ENCODE peak calls at places on chromosomes 1 and 21, in eight cellular contexts. One of them, this sample, is unnamed.

GRCh38 chr1:206828765-206829164 is 36.7 kb upstream of the IL20 start:
- DNase-seq in mammary epithelial cell: no peak
- DNase-seq in adrenal gland: no peak
- DNase-seq in colonic mucosa: no peak
- DNase-seq in breast epithelium: no peak
- DNase-seq in AG04450: no peak
- DNase-seq in left lung: no peak
- DNase-seq in A673: no peak
- DNase-seq in this sample: no peak

GRCh38 chr1:43388021-43388575 is 1.5 kb downstream of the MED8 start:
- DNase-seq in A673: no peak
- DNase-seq in AG04450: no peak
- DNase-seq in adrenal gland: no peak
- DNase-seq in left lung: no peak
- DNase-seq in breast epithelium: no peak
- DNase-seq in mammary epithelial cell: peak
- DNase-seq in colonic mucosa: no peak
- DNase-seq in this sample: no peak

GRCh38 chr1:66985835-66986234 is 61.0 kb downstream of the MIER1 start:
- DNase-seq in adrenal gland: no peak
- DNase-seq in A673: no peak
- DNase-seq in colonic mucosa: no peak
- DNase-seq in breast epithelium: no peak
- DNase-seq in left lung: no peak
- DNase-seq in mammary epithelial cell: no peak
- DNase-seq in AG04450: no peak
- DNase-seq in this sample: no peak

GRCh38 chr1:243416510-243416909 is 160.7 kb downstream of the SDCCAG8 start:
- DNase-seq in adrenal gland: no peak
- DNase-seq in colonic mucosa: no peak
- DNase-seq in AG04450: no peak
- DNase-seq in left lung: no peak
- DNase-seq in breast epithelium: no peak
- DNase-seq in A673: no peak
- DNase-seq in mammary epithelial cell: no peak
- DNase-seq in this sample: no peak

GRCh38 chr21:45461369-45461750 is 56.4 kb downstream of the COL18A1 start:
- DNase-seq in colonic mucosa: no peak
- DNase-seq in breast epithelium: no peak
- DNase-seq in AG04450: no peak
- DNase-seq in adrenal gland: no peak
- DNase-seq in left lung: no peak
- DNase-seq in A673: no peak
- DNase-seq in mammary epithelial cell: no peak
- DNase-seq in this sample: no peak

GRCh38 chr1:100924212-100924611 is 28.3 kb downstream of the SLC30A7 start:
- DNase-seq in colonic mucosa: no peak
- DNase-seq in mammary epithelial cell: no peak
- DNase-seq in left lung: no peak
- DNase-seq in breast epithelium: no peak
- DNase-seq in AG04450: no peak
- DNase-seq in A673: no peak
- DNase-seq in adrenal gland: no peak
- DNase-seq in this sample: no peak

GRCh38 chr1:204923209-204923608 is 52.5 kb downstream of the NFASC start:
- DNase-seq in colonic mucosa: no peak
- DNase-seq in mammary epithelial cell: no peak
- DNase-seq in breast epithelium: no peak
- DNase-seq in A673: no peak
- DNase-seq in AG04450: no peak
- DNase-seq in left lung: no peak
- DNase-seq in adrenal gland: no peak
- DNase-seq in this sample: no peak

GRCh38 chr1:57082711-57083439 is 117.1 kb upstream of the C8B start:
- DNase-seq in mammary epithelial cell: no peak
- DNase-seq in AG04450: no peak
- DNase-seq in A673: no peak
- DNase-seq in breast epithelium: no peak
- DNase-seq in adrenal gland: no peak
- DNase-seq in left lung: no peak
- DNase-seq in colonic mucosa: no peak
- DNase-seq in this sample: no peak

GRCh38 chr1:223792046-223792445 is 53.7 kb downstream of the TP53BP2 start:
- DNase-seq in left lung: no peak
- DNase-seq in colonic mucosa: no peak
- DNase-seq in breast epithelium: no peak
- DNase-seq in AG04450: no peak
- DNase-seq in adrenal gland: no peak
- DNase-seq in A673: no peak
- DNase-seq in mammary epithelial cell: no peak
- DNase-seq in this sample: no peak

GRCh38 chr21:45418301-45419071 is 13.5 kb downstream of the COL18A1 start:
- DNase-seq in left lung: peak
- DNase-seq in adrenal gland: no peak
- DNase-seq in colonic mucosa: no peak
- DNase-seq in breast epithelium: no peak
- DNase-seq in AG04450: no peak
- DNase-seq in mammary epithelial cell: no peak
- DNase-seq in A673: no peak
- DNase-seq in this sample: no peak

GRCh38 chr1:180145446-180145845 is 9.2 kb upstream of the QSOX1 start:
- DNase-seq in A673: no peak
- DNase-seq in AG04450: no peak
- DNase-seq in adrenal gland: no peak
- DNase-seq in colonic mucosa: no peak
- DNase-seq in mammary epithelial cell: no peak
- DNase-seq in breast epithelium: no peak
- DNase-seq in left lung: no peak
- DNase-seq in this sample: no peak
- H3K27ac ChIP-seq in A673: no peak
- H3K27ac ChIP-seq in AG04450: no peak
- H3K27ac ChIP-seq in adrenal gland: no peak
- H3K27ac ChIP-seq in colonic mucosa: no peak
- H3K27ac ChIP-seq in mammary epithelial cell: no peak
- H3K27ac ChIP-seq in breast epithelium: no peak
- H3K27ac ChIP-seq in left lung: no peak
- H3K27ac ChIP-seq in this sample: no peak

GRCh38 chr1:234538062-234538731 is 59.2 kb upstream of the TARBP1 start:
- DNase-seq in left lung: no peak
- DNase-seq in adrenal gland: no peak
- DNase-seq in A673: no peak
- DNase-seq in AG04450: no peak
- DNase-seq in breast epithelium: no peak
- DNase-seq in colonic mucosa: peak
- DNase-seq in mammary epithelial cell: no peak
- DNase-seq in this sample: no peak
- TF ChIP-seq CTCF in left lung: no peak
- TF ChIP-seq CTCF in adrenal gland: no peak
- TF ChIP-seq CTCF in A673: no peak
- TF ChIP-seq CTCF in AG04450: no peak
- TF ChIP-seq CTCF in breast epithelium: no peak
- TF ChIP-seq CTCF in colonic mucosa: no peak
- TF ChIP-seq CTCF in mammary epithelial cell: no peak
- TF ChIP-seq CTCF in this sample: no peak

DNA sequence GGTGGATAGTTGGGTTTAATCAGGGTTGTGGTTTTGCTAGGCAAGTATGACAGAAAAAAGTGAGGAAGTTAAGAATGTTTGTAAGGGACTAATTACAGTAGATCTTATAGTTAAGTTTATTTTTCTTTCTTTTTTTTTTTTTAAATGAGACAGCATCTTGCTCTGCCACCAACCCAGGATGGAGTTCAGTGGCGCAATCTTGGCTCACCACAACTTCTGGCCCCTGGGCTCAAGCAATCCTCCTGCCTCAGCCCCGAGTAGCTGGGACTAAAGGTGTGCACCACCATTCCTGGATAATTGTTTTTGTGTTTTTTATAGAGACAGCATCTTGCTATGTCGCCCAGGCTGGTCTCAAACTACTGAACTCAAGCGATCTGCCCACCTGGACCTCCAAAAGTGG is 41.7 kb downstream of the EYA3 start:
- DNase-seq in A673: no peak
- DNase-seq in adrenal gland: no peak
- DNase-seq in mammary epithelial cell: no peak
- DNase-seq in breast epithelium: no peak
- DNase-seq in colonic mucosa: no peak
- DNase-seq in left lung: no peak
- DNase-seq in AG04450: no peak
- DNase-seq in this sample: no peak
- H3K27ac ChIP-seq in A673: no peak
- H3K27ac ChIP-seq in adrenal gland: no peak
- H3K27ac ChIP-seq in mammary epithelial cell: no peak
- H3K27ac ChIP-seq in breast epithelium: no peak
- H3K27ac ChIP-seq in colonic mucosa: no peak
- H3K27ac ChIP-seq in left lung: no peak
- H3K27ac ChIP-seq in AG04450: no peak
- H3K27ac ChIP-seq in this sample: no peak

GRCh38 chr1:167924553-167925223 is 10.8 kb upstream of the ADCY10 start:
- DNase-seq in adrenal gland: no peak
- DNase-seq in AG04450: no peak
- DNase-seq in mammary epithelial cell: no peak
- DNase-seq in left lung: no peak
- DNase-seq in A673: no peak
- DNase-seq in breast epithelium: no peak
- DNase-seq in colonic mucosa: no peak
- DNase-seq in this sample: no peak
- TF ChIP-seq CTCF in adrenal gland: no peak
- TF ChIP-seq CTCF in AG04450: no peak
- TF ChIP-seq CTCF in mammary epithelial cell: no peak
- TF ChIP-seq CTCF in left lung: no peak
- TF ChIP-seq CTCF in A673: no peak
- TF ChIP-seq CTCF in breast epithelium: no peak
- TF ChIP-seq CTCF in colonic mucosa: no peak
- TF ChIP-seq CTCF in this sample: no peak

This sample was measured in RWPE1.